ENCODE peak calls at places on chromosomes 16 and 17, in nine cellular contexts. G is glutamatergic neuron, N is neural progenitor cell, T is HL-60, X is omental fat pad, Y is IMR-90, H is fibroblast of pulmonary artery, D is stomach, R is fibroblast of lung. O is an unnamed sample.

GRCh38 chr16:23729503-23730424 is 16.7 kb upstream of the ERN2 start:
- DNase-seq in G (no peak), N (no peak), T (no peak), X (peak; percentile 23), Y (peak; percentile 48), H (peak; percentile 61), D (peak; percentile 58), R (peak; percentile 90), O (no peak)

GRCh38 chr16:14186007-14186953 is 115.2 kb downstream of the MRTFB start:
- DNase-seq in G (peak; percentile 28), N (peak; percentile 74), T (no peak), X (no peak), Y (peak; percentile 79), H (peak; percentile 84), D (no peak), R (peak; percentile 89), O (peak; percentile 24)

GRCh38 chr17:39555368-39555767 is 52.4 kb downstream of the NEUROD2 start:
- DNase-seq in G (no peak), N (no peak), T (no peak), X (no peak), Y (no peak), H (no peak), D (no peak), R (no peak), O (no peak)

GRCh38 chr17:8117980-8118768 is at the start of gene ALOXE3:
- DNase-seq in G (peak; percentile 52), N (peak; percentile 59), T (no peak), X (no peak), Y (peak; percentile 64), H (peak; percentile 46), D (peak; percentile 58), R (peak; percentile 36), O (no peak)

GRCh38 chr16:9000664-9001063 is 37.0 kb upstream of the USP7 start:
- DNase-seq in G (no peak), N (no peak), T (no peak), X (no peak), Y (no peak), H (no peak), D (no peak), R (no peak), O (no peak)

GRCh38 chr16:90018297-90019200 is 707 bp downstream of the DBNDD1 start:
- DNase-seq in G (peak; percentile 57), N (peak; percentile 58), T (no peak), X (no peak), Y (no peak), H (no peak), D (peak; percentile 64), R (no peak), O (peak; percentile 31)

GRCh38 chr16:31873556-31874353 is at the start of gene ZNF267:
- DNase-seq in G (peak; percentile 92), N (peak; percentile 97), T (peak; percentile 87), X (peak; percentile 97), Y (peak; percentile 86), H (peak; percentile 91), D (peak; percentile 97), R (peak; percentile 91), O (peak; percentile 87)

GRCh38 chr17:82213251-82214011 is 789 bp upstream of the CCDC57 start:
- DNase-seq in G (peak; percentile 56), N (peak; percentile 66), T (peak; percentile 83), X (peak; percentile 53), Y (peak; percentile 89), H (peak; percentile 82), D (no peak), R (peak; percentile 69), O (no peak)

GRCh38 chr16:2532494-2533141 is 1.4 kb upstream of the CEMP1 start:
- DNase-seq in G (no peak), N (peak; percentile 22), T (no peak), X (no peak), Y (peak; percentile 34), H (peak; percentile 53), D (peak; percentile 88), R (peak; percentile 52), O (no peak)

GRCh38 chr16:63067141-63067540 is 1030.9 kb upstream of the CDH8 start:
- DNase-seq in G (no peak), N (peak; percentile 9), T (no peak), X (no peak), Y (no peak), H (no peak), D (no peak), R (no peak), O (no peak)

GRCh38 chr17:51548125-51548524 is 287.8 kb downstream of the UTP18 start:
- DNase-seq in G (no peak), N (no peak), T (no peak), X (no peak), Y (no peak), H (no peak), D (no peak), R (no peak), O (no peak)
- TF ChIP-seq CTCF in G (no peak), N (no peak), T (no peak), X (no peak), Y (no peak), H (no peak), D (no peak), R (no peak), O (no peak)

DNA sequence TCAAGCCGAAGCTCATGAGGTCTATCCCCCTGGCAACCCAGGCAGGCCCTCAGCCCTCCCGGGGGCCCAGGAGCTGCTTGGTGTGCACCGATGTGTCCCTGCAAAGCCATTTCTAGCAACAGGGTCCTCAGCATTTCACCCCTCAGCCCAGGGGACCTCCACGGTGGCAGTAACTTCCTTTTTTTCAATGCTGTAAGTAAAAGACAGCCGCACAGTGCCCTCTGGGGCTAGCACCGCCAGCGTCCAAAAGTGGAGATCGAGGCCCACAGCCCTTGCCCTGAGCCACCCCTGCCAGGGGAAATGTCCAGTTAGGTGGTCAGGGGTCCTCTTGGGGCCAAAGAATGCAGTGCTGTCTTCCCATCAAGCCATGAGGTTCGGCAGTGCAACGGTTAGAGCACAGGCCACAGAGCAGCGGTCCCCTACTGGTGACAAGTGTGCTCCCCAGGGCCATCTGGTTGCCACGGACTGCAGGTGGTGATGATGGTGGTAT is 79.9 kb downstream of the LITAF start:
- DNase-seq in G (no peak), N (no peak), T (no peak), X (no peak), Y (no peak), H (no peak), D (no peak), R (no peak), O (no peak)
- TF ChIP-seq CTCF in G (no peak), N (no peak), T (peak; percentile 5), X (no peak), Y (no peak), H (no peak), D (no peak), R (no peak), O (no peak)

GRCh38 chr17:68539536-68540469 is 27.6 kb downstream of the PRKAR1A start:
- DNase-seq in G (no peak), N (peak; percentile 24), T (no peak), X (no peak), Y (no peak), H (peak; percentile 50), D (peak; percentile 55), R (peak; percentile 36), O (no peak)
- TF ChIP-seq CTCF in G (no peak), N (peak; percentile 33), T (no peak), X (no peak), Y (no peak), H (peak; percentile 43), D (no peak), R (peak; percentile 14), O (no peak)

DNA sequence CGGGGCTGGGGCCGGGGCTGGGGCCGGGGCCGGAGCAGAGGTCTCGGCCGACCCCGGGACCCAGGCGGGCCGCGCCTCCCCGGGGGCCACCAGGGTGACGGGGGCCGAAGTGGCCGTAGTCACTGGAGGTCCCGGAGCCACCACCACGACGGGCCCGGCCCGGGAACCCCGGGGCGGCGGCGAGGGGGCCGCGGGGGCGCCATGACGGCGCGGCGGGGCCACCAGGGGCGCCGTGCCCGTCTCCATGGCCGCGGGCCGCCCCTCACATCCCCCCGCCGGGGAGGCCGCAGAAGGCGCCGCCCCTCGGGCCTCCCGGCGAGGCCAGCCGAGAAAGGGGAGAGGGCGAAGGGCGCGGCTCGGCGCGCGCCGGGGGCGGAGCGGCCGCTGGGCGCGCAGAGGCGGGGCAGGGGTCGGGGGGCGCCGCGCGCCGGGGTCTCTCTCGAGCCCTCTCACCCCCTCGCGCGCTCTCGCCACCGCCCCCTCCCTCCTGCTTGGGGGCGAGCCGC is 303 bp downstream of the TBC1D10B start:
- DNase-seq in G (no peak), N (no peak), T (no peak), X (no peak), Y (no peak), H (no peak), D (no peak), R (no peak), O (no peak)
- TF ChIP-seq CTCF in G (peak; percentile 29), N (peak; percentile 32), T (no peak), X (no peak), Y (peak; percentile 26), H (no peak), D (no peak), R (no peak), O (no peak)

DNA sequence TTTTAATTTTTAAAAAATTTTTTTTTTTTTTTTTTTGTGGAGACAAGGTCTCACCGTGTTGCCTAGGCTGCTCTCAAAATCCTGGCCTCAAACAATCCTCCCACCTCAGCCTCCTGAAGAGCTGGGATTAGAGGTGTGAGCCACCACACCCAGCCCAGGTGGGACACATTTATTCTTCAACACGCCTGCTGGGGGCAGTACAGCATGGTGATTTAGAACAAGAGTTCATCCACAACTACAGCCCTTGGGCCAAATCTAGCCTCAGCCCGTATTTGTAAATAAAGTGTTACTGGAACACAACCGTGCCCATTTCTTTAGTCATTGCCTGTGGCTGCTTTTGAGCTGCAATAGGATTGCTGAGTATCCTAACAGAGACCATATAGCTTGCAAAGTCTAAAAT is 92.8 kb downstream of the KATNIP start:
- DNase-seq in G (no peak), N (peak; percentile 51), T (no peak), X (no peak), Y (peak; percentile 21), H (peak; percentile 47), D (no peak), R (peak; percentile 52), O (no peak)
- TF ChIP-seq CTCF in G (peak; percentile 60), N (peak; percentile 47), T (peak; percentile 2), X (no peak), Y (peak; percentile 32), H (peak; percentile 23), D (no peak), R (peak; percentile 25), O (peak; percentile 26)